ENCODE peak calls at places on chromosome 3, in eight cellular contexts. Q is effector CD4-positive, alpha-beta T cell; T is HEK293T; E is BE2C; U is lower leg skin; V is CD4-positive, alpha-beta T cell; N is psoas muscle; P is NCI-H748 treated with DMSO at 0.1 percent for 48 hours. O is an unnamed sample.

GRCh38 chr3:46663611-46664135 is 29.8 kb downstream of the ALS2CL start:
- DNase-seq in T (no peak), E (peak; percentile 19), Q (no peak), N (peak; percentile 59), P (peak; percentile 85), V (peak; percentile 29), U (peak; percentile 13), O (peak; percentile 40)

GRCh38 chr3:188656196-188656982 is 502.4 kb downstream of the LPP start:
- DNase-seq in N (no peak), E (no peak), T (no peak), V (no peak), U (no peak), Q (no peak), P (no peak), O (no peak)

GRCh38 chr3:69861556-69861955 is 122.3 kb downstream of the MITF start:
- DNase-seq in N (no peak), Q (no peak), T (no peak), P (no peak), V (no peak), U (no peak), E (no peak), O (no peak)

GRCh38 chr3:25428003-25428861 is at the start of gene RARB:
- DNase-seq in U (peak; percentile 56), P (peak; percentile 10), N (peak; percentile 67), Q (no peak), V (no peak), T (peak; percentile 83), E (peak; percentile 24), O (peak; percentile 71)

GRCh38 chr3:76370749-76371148 is 585.4 kb upstream of the ZNF717 start:
- DNase-seq in P (no peak), E (no peak), N (no peak), U (no peak), V (no peak), Q (no peak), T (no peak), O (no peak)

GRCh38 chr3:108728934-108729333 is 28.3 kb downstream of the RETNLB start:
- DNase-seq in U (no peak), V (no peak), Q (no peak), E (no peak), T (no peak), N (no peak), P (no peak), O (no peak)

GRCh38 chr3:127238602-127239001 is 45.7 kb downstream of the PRR23E start:
- DNase-seq in N (no peak), Q (no peak), V (no peak), E (no peak), U (no peak), P (no peak), T (no peak), O (no peak)

GRCh38 chr3:192875971-192876565 is 41.6 kb downstream of the MB21D2 start:
- DNase-seq in Q (no peak), V (no peak), N (no peak), T (no peak), U (no peak), E (no peak), P (no peak), O (no peak)